ENCODE peak calls at places on chromosome 5, in four cellular contexts. Z is HAP-1, X is mesenchymal stem cell, W is left ventricle myocardium inferior. J is an unnamed sample. For H3K36me3, the result is how much of the 10 kb centered on the place peaks cover.

GRCh38 chr5:157689942-157690689 is 18.8 kb downstream of the C5orf52 start:
- DNase-seq in Z (no peak), X (no peak), W (no peak), J (no peak)

GRCh38 chr5:78779771-78780616 is 131.4 kb upstream of the LHFPL2 start:
- DNase-seq in Z (peak), X (peak), W (no peak), J (peak)

GRCh38 chr5:176400382-176401156 is 12.0 kb downstream of the HIGD2A start:
- DNase-seq in Z (no peak), X (no peak), W (no peak), J (peak)

GRCh38 chr5:150461231-150461630 is 11.7 kb upstream of the RPS14 start:
- DNase-seq in Z (no peak), X (no peak), W (no peak), J (no peak)

GRCh38 chr5:176656467-176656990 is 9.2 kb downstream of the TSPAN17 start:
- DNase-seq in Z (no peak), X (no peak), W (no peak), J (no peak)

GRCh38 chr5:14767942-14768837 is 103.4 kb downstream of the ANKH start:
- DNase-seq in Z (peak), X (no peak), W (no peak), J (peak)

GRCh38 chr5:2818936-2819335 is 67.5 kb upstream of the IRX2 start:
- DNase-seq in Z (no peak), X (no peak), W (no peak), J (no peak)

GRCh38 chr5:109199294-109199693 is 210.5 kb downstream of the PJA2 start:
- DNase-seq in Z (no peak), X (no peak), W (no peak), J (no peak)

GRCh38 chr5:54514269-54514668 is 3.3 kb upstream of the SNX18 start:
- DNase-seq in Z (no peak), X (no peak), W (no peak), J (no peak)

GRCh38 chr5:138981131-138981530 is 106.0 kb upstream of the LRRTM2 start:
- DNase-seq in Z (no peak), X (peak), W (no peak), J (no peak)

DNA sequence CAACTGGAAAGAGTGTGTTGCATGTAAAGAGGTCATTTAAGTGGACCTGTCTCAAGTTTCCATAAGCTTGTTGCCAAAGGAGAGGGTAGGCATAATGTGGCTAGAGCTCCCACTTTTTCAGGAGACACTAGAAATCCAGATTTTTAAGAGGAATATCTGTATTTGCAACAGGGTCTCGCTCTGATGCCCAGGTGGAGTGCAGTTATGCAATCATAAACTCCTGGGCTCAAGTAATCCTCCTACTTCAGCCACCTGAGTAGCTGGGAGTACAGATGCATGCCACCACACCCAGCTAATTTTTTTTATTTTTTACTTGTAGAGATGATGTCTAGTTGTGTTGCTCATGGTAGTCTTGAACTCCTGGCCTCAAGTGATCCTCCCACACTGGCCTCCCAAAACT is 183.5 kb downstream of the NIPBL start:
- DNase-seq in Z (no peak), X (no peak), W (no peak), J (no peak)
- H3K36me3 ChIP-seq in Z (under half), X (under half), W (half or more), J (under half)

GRCh38 chr5:129148-129547 is 37.2 kb downstream of the PLEKHG4B start:
- DNase-seq in Z (no peak), X (no peak), W (no peak), J (no peak)

GRCh38 chr5:126806-127205 is 34.8 kb downstream of the PLEKHG4B start:
- DNase-seq in Z (no peak), X (no peak), W (no peak), J (no peak)

GRCh38 chr5:128446-128845 is 36.5 kb downstream of the PLEKHG4B start:
- DNase-seq in Z (no peak), X (no peak), W (no peak), J (no peak)

GRCh38 chr5:130471-131175 is 38.7 kb downstream of the PLEKHG4B start:
- DNase-seq in Z (peak), X (peak), W (no peak), J (peak)

GRCh38 chr5:129820-130219 is 37.9 kb downstream of the PLEKHG4B start:
- DNase-seq in Z (peak), X (peak), W (no peak), J (peak)
- H3K36me3 ChIP-seq in Z (under half), X (under half), W (under half), J (under half)

GRCh38 chr5:1272201-1272600 is 22.7 kb downstream of the TERT start:
- DNase-seq in Z (no peak), X (no peak), W (no peak), J (no peak)
- H3K36me3 ChIP-seq in Z (under half), X (under half), W (under half), J (under half)

GRCh38 chr5:179872356-179873160 is 13.9 kb upstream of the MRNIP start:
- DNase-seq in Z (no peak), X (no peak), W (no peak), J (no peak)

GRCh38 chr5:179869641-179870402 is 11.2 kb upstream of the MRNIP start:
- DNase-seq in Z (no peak), X (no peak), W (no peak), J (no peak)

GRCh38 chr5:179871506-179871905 is 12.9 kb upstream of the MRNIP start:
- DNase-seq in Z (no peak), X (no peak), W (no peak), J (no peak)

GRCh38 chr5:179870403-179870903 is 11.8 kb upstream of the MRNIP start:
- DNase-seq in Z (peak), X (peak), W (peak), J (no peak)

GRCh38 chr5:179870952-179871351 is 12.3 kb upstream of the MRNIP start:
- DNase-seq in Z (no peak), X (no peak), W (no peak), J (no peak)
- H3K36me3 ChIP-seq in Z (half or more), X (half or more), W (half or more), J (under half)

DNA sequence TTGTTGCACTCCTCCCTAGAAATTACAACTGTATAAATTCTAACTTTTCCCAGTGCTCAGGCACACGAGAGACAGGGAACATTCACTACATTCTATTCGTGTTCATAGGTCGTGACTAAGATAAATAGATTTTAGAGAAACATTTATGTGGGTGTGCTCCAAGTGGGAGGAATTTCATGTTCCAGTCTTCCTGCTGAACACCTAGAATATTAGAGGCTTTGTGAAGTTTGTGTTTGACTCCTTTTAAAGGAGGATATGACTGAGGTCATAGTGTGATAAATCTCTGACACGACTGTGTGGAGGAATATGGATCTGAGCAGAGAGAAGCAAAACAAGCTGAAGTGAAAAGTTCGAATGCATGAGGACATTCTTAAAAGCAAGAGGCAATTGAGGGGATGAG is 355.3 kb downstream of the ZSWIM6 start:
- DNase-seq in Z (no peak), X (no peak), W (no peak), J (peak)
- H3K36me3 ChIP-seq in Z (under half), X (under half), W (under half), J (under half)

DNA sequence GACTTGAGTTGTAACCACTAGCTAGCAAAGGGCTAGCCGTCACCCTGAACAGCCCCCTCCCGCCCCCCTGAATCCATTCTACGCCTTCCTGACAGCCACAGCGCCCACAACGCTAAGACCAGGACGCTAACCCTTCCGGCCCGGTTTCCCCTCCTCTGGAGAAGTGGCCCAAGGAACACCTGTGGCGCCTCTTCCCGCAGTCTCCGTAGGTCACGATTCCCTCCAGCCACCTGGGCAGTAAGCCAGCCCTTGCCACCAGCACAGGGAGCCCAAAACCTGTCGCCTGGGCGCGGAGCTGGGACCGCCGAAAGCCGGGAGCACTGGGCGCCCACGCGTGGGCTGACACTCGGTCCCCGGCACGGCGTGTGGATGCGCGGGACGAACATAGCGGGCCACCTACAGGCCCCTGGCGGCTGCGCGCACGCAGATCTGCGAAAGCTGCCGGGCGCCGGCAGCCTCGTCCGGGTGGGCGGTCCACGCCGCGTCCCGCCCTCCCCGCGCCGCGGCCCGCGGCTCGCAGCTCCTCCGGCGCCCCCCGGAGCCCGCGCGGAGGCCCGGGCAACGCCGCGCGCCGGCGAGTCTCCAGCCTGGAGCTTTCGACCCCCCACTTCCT is 596 bp downstream of the IRF1 start:
- DNase-seq in Z (peak), X (peak), W (peak), J (no peak)
- H3K36me3 ChIP-seq in Z (under half), X (under half), W (under half), J (under half)

GRCh38 chr5:169607882-169608281 is 24.3 kb downstream of the SPDL1 start:
- DNase-seq in Z (no peak), X (no peak), W (no peak), J (no peak)

GRCh38 chr5:169606279-169606678 is 22.7 kb downstream of the SPDL1 start:
- DNase-seq in Z (no peak), X (no peak), W (no peak), J (no peak)

GRCh38 chr5:169599451-169599850 is 15.9 kb downstream of the SPDL1 start:
- DNase-seq in Z (no peak), X (no peak), W (no peak), J (no peak)

DNA sequence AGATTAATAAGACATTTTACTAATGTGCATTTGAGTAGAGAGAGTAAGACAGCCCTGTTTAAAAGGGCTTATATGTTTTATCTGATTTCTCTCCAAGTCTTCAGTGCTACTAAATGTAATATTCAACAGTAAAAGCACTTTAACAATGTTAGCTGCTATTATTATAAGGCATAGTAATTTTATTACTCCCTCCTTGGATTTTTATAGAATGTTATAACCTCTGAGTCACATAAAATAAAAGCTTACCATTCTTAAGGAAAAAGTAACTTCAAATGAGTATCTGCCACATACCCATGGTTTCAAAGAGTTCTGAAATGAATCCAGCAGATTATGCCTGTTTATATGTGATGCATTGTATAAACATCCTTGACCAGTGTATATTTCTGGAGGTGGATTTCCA is 19.0 kb downstream of the SPDL1 start:
- DNase-seq in Z (no peak), X (no peak), W (no peak), J (no peak)
- H3K36me3 ChIP-seq in Z (half or more), X (under half), W (half or more), J (under half)

GRCh38 chr5:32405502-32405901 is 39.0 kb downstream of the ZFR start:
- DNase-seq in Z (no peak), X (no peak), W (no peak), J (no peak)

GRCh38 chr5:32406650-32407049 is 37.9 kb downstream of the ZFR start:
- DNase-seq in Z (no peak), X (no peak), W (no peak), J (no peak)

GRCh38 chr5:32400394-32400793 is 44.1 kb downstream of the ZFR start:
- DNase-seq in Z (no peak), X (no peak), W (no peak), J (no peak)

GRCh38 chr5:32403760-32404159 is 40.8 kb downstream of the ZFR start:
- DNase-seq in Z (no peak), X (no peak), W (no peak), J (no peak)
- H3K36me3 ChIP-seq in Z (half or more), X (under half), W (half or more), J (under half)

GRCh38 chr5:463952-464351 is 21.0 kb downstream of the EXOC3 start:
- DNase-seq in Z (no peak), X (no peak), W (peak), J (no peak)

GRCh38 chr5:463301-463700 is 20.3 kb downstream of the EXOC3 start:
- DNase-seq in Z (no peak), X (no peak), W (no peak), J (no peak)

GRCh38 chr5:464843-465590 is 22.0 kb downstream of the EXOC3 start:
- DNase-seq in Z (no peak), X (no peak), W (peak), J (no peak)

GRCh38 chr5:465591-466403 is 22.8 kb downstream of the EXOC3 start:
- DNase-seq in Z (no peak), X (no peak), W (peak), J (no peak)

DNA sequence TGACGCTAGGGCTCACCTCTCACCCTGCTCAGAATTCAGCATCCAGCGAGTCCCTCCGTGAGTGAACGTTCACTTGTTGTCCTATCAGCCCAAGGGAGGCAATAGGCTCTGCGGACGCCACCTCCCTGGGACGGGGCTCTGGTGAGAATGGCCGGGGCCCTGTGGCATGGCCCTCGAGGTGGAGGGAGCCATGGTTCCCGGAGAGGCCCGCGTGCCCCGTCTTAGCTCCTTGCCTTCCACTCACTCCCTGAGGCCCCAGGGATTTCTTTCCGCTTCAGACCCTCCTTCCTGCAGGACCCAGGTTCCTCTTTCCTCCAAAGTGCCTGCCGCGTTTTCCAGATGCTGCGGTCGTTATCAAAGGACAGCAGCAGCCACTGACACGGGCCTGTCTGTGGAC is 21.5 kb downstream of the EXOC3 start:
- DNase-seq in Z (no peak), X (no peak), W (peak), J (no peak)
- H3K36me3 ChIP-seq in Z (under half), X (half or more), W (half or more), J (under half)